ENCODE peak calls at places on chromosomes 7 and 10, in seven cellular contexts. B is testis, Y is bronchial epithelial cell, T is fibroblast of the aortic adventitia, L is lower lobe of right lung, N is foreskin fibroblast, P is nephron progenitor cell. M is an unnamed sample.
A peak's percentile ranks its signal among the peaks of the same experiment; 100 is the strongest.

GRCh38 chr10:47152861-47153349 is 147.1 kb upstream of the GDF10 start:
- DNase-seq in B (no peak), Y (peak; percentile 88), T (no peak), L (no peak), N (no peak), P (no peak), M (no peak)

GRCh38 chr7:77727936-77728701 is 31.9 kb downstream of the RSBN1L start:
- DNase-seq in B (no peak), Y (peak; percentile 59), T (peak; percentile 24), L (no peak), N (peak; percentile 16), P (no peak), M (no peak)

GRCh38 chr7:50211306-50212015 is 93.1 kb upstream of the IKZF1 start:
- DNase-seq in B (no peak), Y (no peak), T (no peak), L (no peak), N (no peak), P (no peak), M (no peak)

GRCh38 chr10:31466313-31466712 is 147.3 kb downstream of the ZEB1 start:
- DNase-seq in B (no peak), Y (no peak), T (no peak), L (no peak), N (no peak), P (no peak), M (no peak)

GRCh38 chr10:3464760-3465405 is 292.3 kb upstream of the PITRM1 start:
- DNase-seq in B (no peak), Y (peak; percentile 93), T (no peak), L (no peak), N (no peak), P (no peak), M (no peak)

GRCh38 chr10:5665380-5666323 is 743 bp downstream of the ASB13 start:
- DNase-seq in B (peak; percentile 60), Y (peak; percentile 19), T (peak; percentile 26), L (peak; percentile 73), N (no peak), P (no peak), M (no peak)

GRCh38 chr7:38893061-38893460 is 15.9 kb downstream of the VPS41 start:
- DNase-seq in B (no peak), Y (peak; percentile 88), T (no peak), L (no peak), N (no peak), P (no peak), M (no peak)

GRCh38 chr10:103678104-103678526 is 177.3 kb downstream of the SH3PXD2A start:
- DNase-seq in B (peak; percentile 88), Y (peak; percentile 63), T (peak; percentile 98), L (peak; percentile 68), N (peak; percentile 98), P (peak; percentile 68), M (peak; percentile 84)

GRCh38 chr10:95783741-95784140 is 27.8 kb downstream of the ENTPD1 start:
- DNase-seq in B (no peak), Y (no peak), T (no peak), L (no peak), N (no peak), P (no peak), M (no peak)

GRCh38 chr7:121575194-121575766 is 179.2 kb upstream of the FAM3C start:
- DNase-seq in B (no peak), Y (no peak), T (no peak), L (no peak), N (no peak), P (no peak), M (no peak)

GRCh38 chr7:42753917-42754363 is 157.9 kb downstream of the C7orf25 start:
- DNase-seq in B (peak; percentile 15), Y (no peak), T (no peak), L (no peak), N (no peak), P (peak; percentile 4), M (no peak)

GRCh38 chr10:70478191-70479160 is at the start of gene PALD1:
- DNase-seq in B (peak; percentile 62), Y (no peak), T (peak; percentile 10), L (peak; percentile 78), N (no peak), P (peak; percentile 81), M (no peak)

GRCh38 chr10:71708301-71708703 is 11.3 kb downstream of the C10orf105 start:
- DNase-seq in B (peak; percentile 58), Y (no peak), T (peak; percentile 40), L (peak; percentile 77), N (no peak), P (peak; percentile 92), M (no peak)

GRCh38 chr10:26627320-26627719 is 70.2 kb upstream of the PDSS1 start:
- DNase-seq in B (no peak), Y (no peak), T (no peak), L (no peak), N (no peak), P (no peak), M (no peak)

GRCh38 chr7:7181519-7182155 is 707 bp upstream of the C1GALT1 start:
- DNase-seq in B (peak; percentile 39), Y (peak; percentile 54), T (peak; percentile 54), L (peak; percentile 62), N (no peak), P (peak; percentile 9), M (no peak)

GRCh38 chr7:73521636-73522080 is 435 bp downstream of the BAZ1B start:
- DNase-seq in B (no peak), Y (peak; percentile 7), T (peak; percentile 8), L (no peak), N (no peak), P (peak; percentile 64), M (peak; percentile 31)

GRCh38 chr7:24587853-24588252 is 14.6 kb downstream of the PALS2 start:
- DNase-seq in B (no peak), Y (no peak), T (peak; percentile 14), L (no peak), N (no peak), P (peak; percentile 26), M (no peak)

GRCh38 chr7:77258014-77258413 is 58.4 kb upstream of the FGL2 start:
- DNase-seq in B (no peak), Y (peak; percentile 35), T (peak; percentile 43), L (no peak), N (no peak), P (no peak), M (no peak)

GRCh38 chr10:80165173-80165572 is 32.6 kb downstream of the PLAC9 start:
- DNase-seq in B (no peak), Y (peak; percentile 78), T (peak; percentile 60), L (no peak), N (peak; percentile 45), P (no peak), M (no peak)

GRCh38 chr10:34145751-34146150 is 669.3 kb downstream of the PARD3 start:
- DNase-seq in B (no peak), Y (no peak), T (peak; percentile 42), L (no peak), N (peak; percentile 24), P (no peak), M (no peak)

GRCh38 chr10:13349776-13350274 is 1.7 kb upstream of the SEPHS1 start:
- DNase-seq in B (peak; percentile 71), Y (peak; percentile 34), T (peak; percentile 42), L (peak; percentile 78), N (peak; percentile 44), P (peak; percentile 64), M (no peak)

GRCh38 chr7:38178695-38179344 is 775 bp downstream of the STARD3NL start:
- DNase-seq in B (no peak), Y (peak; percentile 42), T (peak; percentile 63), L (no peak), N (no peak), P (no peak), M (no peak)

GRCh38 chr10:58641095-58641531 is 128.4 kb downstream of the BICC1 start:
- DNase-seq in B (no peak), Y (peak; percentile 73), T (peak; percentile 99), L (no peak), N (peak; percentile 95), P (no peak), M (no peak)

GRCh38 chr10:44862917-44863316 is 48.2 kb upstream of the TMEM72 start:
- DNase-seq in B (peak; percentile 6), Y (no peak), T (no peak), L (no peak), N (no peak), P (no peak), M (no peak)

GRCh38 chr10:9211228-9211627 is 1156.7 kb downstream of the GATA3 start:
- DNase-seq in B (no peak), Y (no peak), T (peak; percentile 14), L (no peak), N (no peak), P (no peak), M (no peak)

GRCh38 chr7:74101061-74101681 is 17.6 kb downstream of the LIMK1 start:
- DNase-seq in B (no peak), Y (no peak), T (peak; percentile 57), L (no peak), N (peak; percentile 31), P (no peak), M (no peak)

GRCh38 chr10:48505394-48506112 is 99.3 kb downstream of the ARHGAP22 start:
- DNase-seq in B (no peak), Y (no peak), T (no peak), L (no peak), N (no peak), P (no peak), M (no peak)
- TF ChIP-seq CTCF in B (no peak), Y (peak; percentile 53), T (no peak), L (no peak), N (peak; percentile 22), P (no peak), M (no peak)

GRCh38 chr7:80047856-80048459 is 86.7 kb upstream of the GNAI1 start:
- DNase-seq in B (no peak), Y (peak; percentile 29), T (peak; percentile 46), L (no peak), N (no peak), P (no peak), M (no peak)
- TF ChIP-seq CTCF in B (peak; percentile 33), Y (no peak), T (peak; percentile 34), L (peak; percentile 27), N (peak; percentile 11), P (no peak), M (no peak)

GRCh38 chr10:61758440-61758839 is 95.7 kb downstream of the CABCOCO1 start:
- DNase-seq in B (no peak), Y (no peak), T (no peak), L (no peak), N (no peak), P (no peak), M (no peak)
- TF ChIP-seq CTCF in B (no peak), Y (no peak), T (no peak), L (no peak), N (no peak), P (no peak), M (no peak)

GRCh38 chr10:17179002-17179401 is 22.5 kb downstream of the TRDMT1 start:
- DNase-seq in B (no peak), Y (no peak), T (peak; percentile 31), L (no peak), N (no peak), P (no peak), M (no peak)

GRCh38 chr10:17174626-17175025 is 26.8 kb downstream of the TRDMT1 start:
- DNase-seq in B (no peak), Y (no peak), T (no peak), L (no peak), N (no peak), P (no peak), M (no peak)

GRCh38 chr10:17175551-17175950 is 25.9 kb downstream of the TRDMT1 start:
- DNase-seq in B (peak; percentile 30), Y (peak; percentile 7), T (peak; percentile 20), L (no peak), N (peak; percentile 27), P (no peak), M (no peak)

GRCh38 chr10:17177014-17177413 is 24.5 kb downstream of the TRDMT1 start:
- DNase-seq in B (no peak), Y (no peak), T (no peak), L (no peak), N (no peak), P (no peak), M (no peak)

GRCh38 chr10:17178006-17178405 is 23.5 kb downstream of the TRDMT1 start:
- DNase-seq in B (no peak), Y (peak; percentile 49), T (no peak), L (no peak), N (no peak), P (no peak), M (no peak)
- TF ChIP-seq CTCF in B (no peak), Y (no peak), T (no peak), L (no peak), N (no peak), P (no peak), M (no peak)

M was measured in omental fat pad.